ENCODE peak calls at places on chromosome 17, in six cellular contexts. G, S, D, P, A and R are unnamed samples.

GRCh38 chr17:28282596-28282995 is 36.4 kb upstream of the TMEM97 start:
- DNase-seq in G (no peak), S (no peak), D (no peak), P (peak), A (no peak), R (no peak)

GRCh38 chr17:49851387-49852291 is 3.8 kb upstream of the TAC4 start:
- DNase-seq in G (peak), S (peak), D (no peak), P (peak), A (peak), R (peak)

GRCh38 chr17:5595831-5596230 is 11.5 kb upstream of the NLRP1 start:
- DNase-seq in G (no peak), S (no peak), D (no peak), P (no peak), A (no peak), R (no peak)

GRCh38 chr17:9811537-9811936 is 10.3 kb downstream of the GSG1L2 start:
- DNase-seq in G (no peak), S (no peak), D (no peak), P (no peak), A (no peak), R (no peak)

GRCh38 chr17:17401271-17401781 is 75.5 kb upstream of the MED9 start:
- DNase-seq in G (no peak), S (peak), D (no peak), P (no peak), A (peak), R (no peak)

GRCh38 chr17:81537343-81537855 is 9.2 kb downstream of the FSCN2 start:
- DNase-seq in G (peak), S (peak), D (no peak), P (no peak), A (no peak), R (peak)

GRCh38 chr17:47704116-47704515 is 10.2 kb downstream of the TBKBP1 start:
- DNase-seq in G (no peak), S (peak), D (no peak), P (no peak), A (peak), R (peak)

GRCh38 chr17:15290186-15290536 is 25.0 kb upstream of the PMP22 start:
- DNase-seq in G (no peak), S (no peak), D (no peak), P (no peak), A (no peak), R (no peak)

GRCh38 chr17:17540278-17540906 is 44.2 kb upstream of the RASD1 start:
- DNase-seq in G (peak), S (no peak), D (no peak), P (no peak), A (no peak), R (no peak)

GRCh38 chr17:67013891-67014290 is 30.5 kb upstream of the CACNG1 start:
- DNase-seq in G (peak), S (no peak), D (no peak), P (no peak), A (no peak), R (no peak)

GRCh38 chr17:37146578-37147119 is 197.9 kb downstream of the AATF start:
- DNase-seq in G (no peak), S (peak), D (no peak), P (no peak), A (no peak), R (no peak)

GRCh38 chr17:33242725-33243124 is 50.4 kb downstream of the ASIC2 start:
- DNase-seq in G (no peak), S (no peak), D (no peak), P (no peak), A (no peak), R (no peak)

GRCh38 chr17:17064322-17064721 is 22.1 kb downstream of the MPRIP start:
- DNase-seq in G (no peak), S (no peak), D (no peak), P (no peak), A (no peak), R (no peak)

GRCh38 chr17:13367154-13367553 is 234.6 kb downstream of the HS3ST3A1 start:
- DNase-seq in G (no peak), S (no peak), D (no peak), P (no peak), A (no peak), R (no peak)

DNA sequence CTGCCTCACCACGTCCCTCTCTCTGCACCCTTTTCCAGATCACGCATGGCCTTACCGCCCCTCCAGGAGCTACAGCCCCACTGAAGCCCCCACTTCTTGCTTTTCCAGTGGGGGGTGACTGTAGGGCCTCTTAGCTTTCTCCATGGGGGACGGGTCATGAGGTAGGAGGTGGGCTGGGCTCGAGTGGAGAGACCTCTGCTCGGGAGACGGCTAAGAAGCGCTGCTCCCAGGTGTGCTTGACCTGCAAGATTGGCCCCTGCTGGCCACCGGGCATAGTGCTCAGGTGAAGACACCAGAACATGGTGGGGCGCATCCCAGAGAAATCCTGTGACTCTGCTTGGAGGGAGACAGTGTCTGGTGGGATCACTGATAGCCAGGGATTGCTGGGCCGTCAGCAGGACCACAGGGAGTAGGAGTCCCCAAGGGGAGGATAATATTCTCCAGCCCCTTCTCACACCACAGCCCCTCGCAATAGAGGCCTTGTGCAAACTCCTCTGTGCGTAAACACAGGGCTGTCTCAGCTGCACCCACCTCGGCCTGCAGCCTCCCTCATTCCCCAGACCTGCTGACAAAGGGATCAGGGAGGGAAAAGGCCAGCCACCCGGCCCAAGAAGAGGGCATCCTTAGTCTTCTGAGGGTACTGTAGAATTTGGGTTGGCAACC is 8.9 kb upstream of the GALK1 start:
- DNase-seq in G (no peak), S (no peak), D (no peak), P (no peak), A (no peak), R (no peak)
- TF ChIP-seq CTCF in G (no peak), S (no peak), D (peak), P (peak), A (no peak), R (no peak)

DNA sequence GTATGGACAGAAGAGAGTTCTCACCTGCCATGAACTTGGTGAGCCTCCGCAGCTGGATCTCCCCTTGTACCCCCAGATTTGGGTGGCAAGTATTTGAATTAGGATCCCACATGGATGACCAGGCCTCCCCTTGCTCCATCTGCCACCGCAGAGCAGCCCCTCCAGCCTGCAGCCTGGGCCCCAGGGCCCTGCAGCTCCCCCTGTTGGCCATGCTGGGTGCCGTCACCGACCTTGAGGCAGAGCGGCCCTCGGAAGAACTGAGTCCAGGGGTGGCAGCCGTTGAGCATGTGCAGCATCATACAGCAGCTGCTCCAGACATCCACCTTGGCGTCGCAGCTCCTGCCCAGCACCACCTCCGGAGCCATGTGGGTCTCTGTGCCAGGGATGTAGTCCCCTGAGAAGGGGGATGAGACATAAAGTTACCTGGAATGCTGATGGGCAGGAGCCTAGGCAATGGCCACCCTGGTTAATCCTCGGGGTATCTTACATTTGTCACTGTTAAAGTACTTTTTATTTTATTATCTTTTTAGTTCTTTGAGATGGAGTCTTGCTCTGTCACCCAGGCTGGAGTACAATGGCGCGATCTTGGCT is 9.0 kb upstream of the SPATA32 start:
- DNase-seq in G (peak), S (peak), D (no peak), P (no peak), A (peak), R (no peak)
- TF ChIP-seq CTCF in G (peak), S (peak), D (peak), P (peak), A (peak), R (peak)

GRCh38 chr17:34519286-34519685 is 60.1 kb upstream of the TMEM132E start:
- DNase-seq in G (peak), S (peak), D (no peak), P (no peak), A (no peak), R (peak)
- TF ChIP-seq CTCF in G (peak), S (peak), D (peak), P (peak), A (peak), R (peak)

GRCh38 chr17:29412780-29413565 is 22.8 kb downstream of the TAOK1 start:
- DNase-seq in G (no peak), S (no peak), D (no peak), P (peak), A (no peak), R (no peak)
- TF ChIP-seq CTCF in G (no peak), S (no peak), D (no peak), P (no peak), A (no peak), R (no peak)

GRCh38 chr17:76078859-76079576 is at the start of gene ZACN:
- DNase-seq in G (no peak), S (no peak), D (no peak), P (no peak), A (no peak), R (no peak)

GRCh38 chr17:76080207-76080933 is 1.4 kb downstream of the ZACN start:
- DNase-seq in G (peak), S (no peak), D (no peak), P (no peak), A (no peak), R (no peak)

GRCh38 chr17:76080934-76081287 is 1.9 kb downstream of the ZACN start:
- DNase-seq in G (no peak), S (no peak), D (no peak), P (no peak), A (no peak), R (no peak)

GRCh38 chr17:76081295-76082210 is 2.6 kb downstream of the ZACN start:
- DNase-seq in G (no peak), S (no peak), D (no peak), P (no peak), A (no peak), R (no peak)

DNA sequence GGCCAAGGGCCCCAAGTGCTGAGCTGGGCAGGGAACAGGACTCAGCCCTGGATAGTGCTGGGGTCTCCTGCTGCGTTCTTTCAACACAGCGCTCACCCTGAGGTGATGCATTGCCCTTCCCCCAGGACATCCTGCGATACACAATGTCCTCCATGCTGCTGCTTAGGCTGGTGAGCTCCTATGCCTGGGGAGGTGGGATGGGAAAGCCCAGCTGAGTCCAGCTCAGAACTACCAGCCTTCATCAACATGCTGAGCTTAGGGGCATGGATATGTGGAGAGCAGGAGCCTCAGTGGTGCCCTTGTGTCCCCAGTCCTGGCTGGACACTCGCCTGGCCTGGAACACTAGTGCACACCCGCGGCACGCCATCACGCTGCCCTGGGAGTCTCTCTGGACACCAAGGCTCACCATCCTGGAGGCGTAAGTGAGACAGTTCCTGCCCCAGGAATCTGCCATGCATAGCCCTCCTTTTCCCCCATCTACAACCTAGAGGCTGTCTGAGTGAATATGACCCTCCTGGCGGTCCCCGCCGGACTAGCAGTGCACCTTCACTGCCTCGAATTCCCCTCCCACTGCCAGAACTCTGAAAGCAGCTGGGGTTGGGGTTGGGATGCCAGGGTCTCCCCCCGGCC is 710 bp downstream of the ZACN start:
- DNase-seq in G (peak), S (peak), D (no peak), P (no peak), A (no peak), R (peak)
- TF ChIP-seq CTCF in G (no peak), S (no peak), D (no peak), P (no peak), A (no peak), R (no peak)

GRCh38 chr17:41267711-41268110 is 2.5 kb downstream of the KRTAP9-6 start:
- DNase-seq in G (no peak), S (no peak), D (no peak), P (no peak), A (no peak), R (no peak)
- TF ChIP-seq CTCF in G (no peak), S (no peak), D (no peak), P (no peak), A (no peak), R (no peak)